ENCODE peak calls at places on chromosomes 16 and 17, in four cellular contexts. J, M, F and R are unnamed samples.

GRCh38 chr17:9725575-9725974 is 65.8 kb downstream of the DHRS7C start:
- DNase-seq in J (no peak), F (no peak), M (no peak), R (peak)

GRCh38 chr16:66751135-66751991 is at the start of gene DYNC1LI2:
- DNase-seq in F (peak), J (peak), M (peak), R (peak)

GRCh38 chr17:7720125-7720524 is 2.6 kb downstream of the DNAH2 start:
- DNase-seq in F (no peak), M (no peak), J (no peak), R (no peak)

GRCh38 chr17:79852748-79853147 is 13.5 kb upstream of the CBX4 start:
- DNase-seq in J (peak), M (no peak), F (no peak), R (no peak)

GRCh38 chr16:89360760-89361435 is 129.5 kb downstream of the ANKRD11 start:
- DNase-seq in J (no peak), M (no peak), F (peak), R (no peak)

GRCh38 chr17:57004944-57005579 is 27.1 kb downstream of the SCPEP1 start:
- DNase-seq in M (no peak), F (peak), J (no peak), R (no peak)

GRCh38 chr17:69715656-69716055 is 301.2 kb downstream of the MAP2K6 start:
- DNase-seq in M (no peak), J (no peak), F (no peak), R (no peak)

GRCh38 chr16:85528528-85529387 is 84.4 kb upstream of the GSE1 start:
- DNase-seq in J (peak), M (no peak), F (peak), R (peak)

GRCh38 chr17:76925333-76925935 is 57.2 kb downstream of the MGAT5B start:
- DNase-seq in M (no peak), F (no peak), J (no peak), R (no peak)

GRCh38 chr17:1431631-1432104 is 24.4 kb downstream of the CRK start:
- DNase-seq in J (no peak), M (no peak), F (no peak), R (no peak)

GRCh38 chr17:41406205-41406604 is 8.8 kb upstream of the KRT31 start:
- DNase-seq in F (no peak), J (no peak), M (no peak), R (no peak)